ENCODE peak calls at places on chromosome 21, in five cellular contexts. I, M, H, A and P are unnamed samples.

GRCh38 chr21:36699026-36699545 is at the start of gene SIM2:
- DNase-seq in I (peak), M (peak), H (peak), A (peak), P (peak)

GRCh38 chr21:26949830-26950229 is 17.1 kb downstream of the ADAMTS5 start:
- DNase-seq in I (no peak), M (no peak), H (no peak), A (no peak), P (no peak)

GRCh38 chr21:44878053-44878982 is 4.8 kb upstream of the PTTG1IP start:
- DNase-seq in I (no peak), M (no peak), H (no peak), A (no peak), P (no peak)

GRCh38 chr21:41823166-41823565 is 56.0 kb downstream of the PRDM15 start:
- DNase-seq in I (no peak), M (no peak), H (no peak), A (no peak), P (no peak)

GRCh38 chr21:36321325-36322082 is 1.5 kb downstream of the MORC3 start:
- DNase-seq in I (peak), M (peak), H (peak), A (no peak), P (no peak)

GRCh38 chr21:44962481-44962966 is 22.7 kb downstream of the SLX9 start:
- DNase-seq in I (no peak), M (no peak), H (no peak), A (no peak), P (no peak)

GRCh38 chr21:41164981-41165650 is 2.8 kb upstream of the BACE2 start:
- DNase-seq in I (no peak), M (no peak), H (no peak), A (no peak), P (no peak)

GRCh38 chr21:25885405-25885804 is 150.6 kb downstream of the GABPA start:
- DNase-seq in I (no peak), M (no peak), H (no peak), A (no peak), P (no peak)

GRCh38 chr21:42381347-42381984 is 14.4 kb downstream of the TMPRSS3 start:
- DNase-seq in I (peak), M (peak), H (peak), A (no peak), P (no peak)

GRCh38 chr21:31688603-31689368 is 29.3 kb downstream of the SOD1 start:
- DNase-seq in I (no peak), M (no peak), H (no peak), A (no peak), P (no peak)

GRCh38 chr21:15051652-15052554 is 12.9 kb downstream of the NRIP1 start:
- DNase-seq in I (no peak), M (no peak), H (peak), A (no peak), P (no peak)

GRCh38 chr21:42350899-42351543 is at the start of gene TFF2:
- DNase-seq in I (no peak), M (no peak), H (no peak), A (no peak), P (no peak)

GRCh38 chr21:40129809-40130208 is 262.6 kb downstream of the PCP4 start:
- DNase-seq in I (no peak), M (no peak), H (no peak), A (no peak), P (no peak)

GRCh38 chr21:46549650-46550049 is 55.2 kb downstream of the S100B start:
- DNase-seq in I (no peak), M (no peak), H (no peak), A (no peak), P (no peak)

GRCh38 chr21:44952116-44952928 is 12.5 kb downstream of the SLX9 start:
- DNase-seq in I (peak), M (no peak), H (no peak), A (no peak), P (no peak)

GRCh38 chr21:45908536-45909237 is 72.9 kb upstream of the COL6A1 start:
- DNase-seq in I (no peak), M (no peak), H (no peak), A (no peak), P (no peak)

GRCh38 chr21:38948377-38948776 is 142.6 kb downstream of the ETS2 start:
- DNase-seq in I (no peak), M (no peak), H (no peak), A (no peak), P (no peak)

GRCh38 chr21:38471766-38472165 is 26.5 kb downstream of the ERG start:
- DNase-seq in I (no peak), M (no peak), H (no peak), A (no peak), P (no peak)

GRCh38 chr21:33642896-33643657 is 776 bp downstream of the ITSN1 start:
- DNase-seq in I (peak), M (peak), H (no peak), A (no peak), P (no peak)

GRCh38 chr21:46621457-46622182 is 13.9 kb upstream of the PRMT2 start:
- DNase-seq in I (no peak), M (no peak), H (no peak), A (no peak), P (no peak)

GRCh38 chr21:27269646-27270045 is 302.8 kb upstream of the ADAMTS5 start:
- DNase-seq in I (no peak), M (no peak), H (no peak), A (no peak), P (no peak)

GRCh38 chr21:42527489-42528158 is 14.0 kb downstream of the SLC37A1 start:
- DNase-seq in I (no peak), M (no peak), H (peak), A (peak), P (no peak)

GRCh38 chr21:45818276-45818903 is 163.2 kb upstream of the COL6A1 start:
- DNase-seq in I (no peak), M (no peak), H (no peak), A (no peak), P (no peak)

GRCh38 chr21:30463713-30464112 is 16.5 kb downstream of the KRTAP19-1 start:
- DNase-seq in I (no peak), M (peak), H (no peak), A (no peak), P (no peak)

GRCh38 chr21:43348801-43349261 is 78.1 kb downstream of the SIK1 start:
- DNase-seq in I (no peak), M (no peak), H (no peak), A (no peak), P (no peak)

GRCh38 chr21:37484535-37485474 is 118.2 kb downstream of the DYRK1A start:
- DNase-seq in I (no peak), M (no peak), H (no peak), A (no peak), P (no peak)

GRCh38 chr21:45295576-45296365 is 8.1 kb upstream of the POFUT2 start:
- DNase-seq in I (no peak), M (no peak), H (no peak), A (no peak), P (no peak)

GRCh38 chr21:28548291-28548690 is 444.4 kb downstream of the LTN1 start:
- DNase-seq in I (no peak), M (no peak), H (no peak), A (no peak), P (no peak)

GRCh38 chr21:32372755-32373154 is 20.1 kb downstream of the URB1 start:
- DNase-seq in I (no peak), M (no peak), H (no peak), A (no peak), P (no peak)

GRCh38 chr21:41895643-41896493 is 16.7 kb upstream of the PRDM15 start:
- DNase-seq in I (no peak), M (peak), H (no peak), A (no peak), P (no peak)

GRCh38 chr21:41659791-41660560 is 106.9 kb downstream of the RIPK4 start:
- DNase-seq in I (no peak), M (no peak), H (no peak), A (no peak), P (no peak)

GRCh38 chr21:37130971-37131370 is 57.9 kb downstream of the TTC3 start:
- DNase-seq in I (no peak), M (no peak), H (no peak), A (no peak), P (no peak)

GRCh38 chr21:26147535-26147934 is 23.0 kb downstream of the APP start:
- DNase-seq in I (no peak), M (no peak), H (no peak), A (no peak), P (no peak)

GRCh38 chr21:32173106-32173755 is 105.6 kb downstream of the MIS18A start:
- DNase-seq in I (no peak), M (no peak), H (no peak), A (no peak), P (no peak)

GRCh38 chr21:14675774-14676530 is 129.8 kb upstream of the SAMSN1 start:
- DNase-seq in I (no peak), M (no peak), H (no peak), A (no peak), P (no peak)

GRCh38 chr21:42414066-42414465 is 10.4 kb downstream of the UBASH3A start:
- DNase-seq in I (no peak), M (no peak), H (no peak), A (no peak), P (no peak)

GRCh38 chr21:42219606-42220137 is 732 bp downstream of the ABCG1 start:
- DNase-seq in I (peak), M (peak), H (peak), A (no peak), P (no peak)

GRCh38 chr21:40243676-40244075 is 376.4 kb downstream of the PCP4 start:
- DNase-seq in I (no peak), M (no peak), H (no peak), A (no peak), P (no peak)